ENCODE peak calls at places on chromosomes 3 and 15, in five cellular contexts. M is Daoy; Z is bronchial epithelial cell; D is colonic mucosa; X is stimulated activated CD4-positive, alpha-beta T cell treated with anti-CD3 and anti-CD28 coated beads, Interleukin-2, amount 100 ng/mL, for 48 hours. B is an unnamed sample.

GRCh38 chr15:83276661-83277060 is 7.8 kb downstream of the BNC1 start:
- DNase-seq in X (no peak), D (no peak), Z (no peak), M (no peak), B (no peak)

GRCh38 chr15:48946088-48946839 is 17.5 kb downstream of the SHC4 start:
- DNase-seq in Z (peak), X (no peak), D (no peak), M (peak), B (no peak)

GRCh38 chr3:100257601-100258000 is 3.2 kb upstream of the TBC1D23 start:
- DNase-seq in Z (no peak), D (no peak), X (no peak), M (peak), B (no peak)

GRCh38 chr15:40877691-40878090 is 3.7 kb upstream of the RHOV start:
- DNase-seq in X (no peak), D (no peak), M (no peak), Z (no peak), B (no peak)

GRCh38 chr3:88000853-88001252 is 58.0 kb downstream of the CGGBP1 start:
- DNase-seq in D (no peak), X (no peak), Z (no peak), M (peak), B (no peak)

GRCh38 chr3:49461443-49462171 is 8.5 kb upstream of the DAG1 start:
- DNase-seq in Z (peak), D (no peak), X (no peak), M (peak), B (no peak)

GRCh38 chr3:166630190-166630589 is 749.9 kb downstream of the ZBBX start:
- DNase-seq in X (no peak), D (no peak), M (no peak), Z (no peak), B (no peak)

GRCh38 chr3:178771511-178771910 is 235.3 kb downstream of the KCNMB2 start:
- DNase-seq in Z (peak), X (no peak), D (no peak), M (no peak), B (no peak)

GRCh38 chr3:84961492-84962255 is 2.9 kb downstream of the CADM2 start:
- DNase-seq in M (no peak), D (no peak), X (no peak), Z (no peak), B (no peak)

GRCh38 chr15:26358708-26359107 is 414.2 kb downstream of the GABRB3 start:
- DNase-seq in M (no peak), X (no peak), Z (no peak), D (no peak), B (no peak)

GRCh38 chr3:9916734-9917680 is at the start of gene IL17RC:
- DNase-seq in Z (peak), X (no peak), M (peak), D (peak), B (no peak)

GRCh38 chr3:130792241-130792640 is 45.6 kb upstream of the PIK3R4 start:
- DNase-seq in D (no peak), X (no peak), M (no peak), Z (no peak), B (no peak)

GRCh38 chr3:166743463-166744134 is 636.5 kb downstream of the ZBBX start:
- DNase-seq in D (no peak), Z (no peak), M (no peak), X (no peak), B (no peak)

GRCh38 chr3:64358176-64358575 is 132.9 kb upstream of the PRICKLE2 start:
- DNase-seq in Z (no peak), D (no peak), X (no peak), M (no peak), B (no peak)

GRCh38 chr3:170531557-170532335 is 54.1 kb downstream of the SLC7A14 start:
- DNase-seq in M (no peak), X (no peak), Z (no peak), D (no peak), B (no peak)

GRCh38 chr3:19060404-19060803 is 87.9 kb upstream of the KCNH8 start:
- DNase-seq in Z (peak), D (no peak), X (no peak), M (no peak), B (no peak)

GRCh38 chr3:42843730-42844713 is 31.7 kb downstream of the CYP8B1 start:
- DNase-seq in X (no peak), D (no peak), M (no peak), Z (no peak), B (no peak)

GRCh38 chr15:72936691-72937679 is 115.3 kb upstream of the NEO1 start:
- DNase-seq in M (no peak), X (no peak), Z (no peak), D (no peak), B (no peak)

GRCh38 chr3:124761250-124761796 is 31.1 kb downstream of the UMPS start:
- DNase-seq in Z (peak), D (peak), M (peak), X (peak), B (peak)

GRCh38 chr3:24220859-24221657 is 273.6 kb downstream of the THRB start:
- DNase-seq in M (peak), X (no peak), D (no peak), Z (peak), B (no peak)

GRCh38 chr3:150063237-150063636 is 92.5 kb upstream of the PFN2 start:
- DNase-seq in D (no peak), Z (no peak), X (no peak), M (no peak), B (no peak)

GRCh38 chr3:128337305-128337704 is 129.4 kb downstream of the DNAJB8 start:
- DNase-seq in M (no peak), X (no peak), Z (peak), D (no peak), B (no peak)

GRCh38 chr15:35693887-35694286 is 147.9 kb upstream of the DPH6 start:
- DNase-seq in D (no peak), X (no peak), Z (no peak), M (no peak), B (no peak)

GRCh38 chr3:23389089-23389488 is 186.0 kb downstream of the UBE2E2 start:
- DNase-seq in M (no peak), X (no peak), Z (peak), D (peak), B (no peak)

GRCh38 chr3:195139876-195140240 is 131.1 kb downstream of the XXYLT1 start:
- DNase-seq in M (peak), D (no peak), Z (peak), X (no peak), B (no peak)

GRCh38 chr3:196754215-196754937 is 14.7 kb downstream of the PAK2 start:
- DNase-seq in M (no peak), Z (no peak), D (peak), X (no peak), B (no peak)

GRCh38 chr3:103126111-103126510 is 691.3 kb downstream of the ZPLD1 start:
- DNase-seq in D (no peak), Z (no peak), X (no peak), M (no peak), B (no peak)

GRCh38 chr3:150255416-150255815 is 152.7 kb upstream of the TSC22D2 start:
- DNase-seq in Z (peak), X (no peak), M (no peak), D (no peak), B (no peak)

GRCh38 chr3:123282461-123282860 is 80.7 kb downstream of the SEC22A start:
- DNase-seq in D (no peak), M (no peak), X (no peak), Z (no peak), B (no peak)

B was measured in stimulated activated naive B cell treated with anti-CD40 and anti-IgM and Interleukin-4, amounts not matched to agents 10 μg/mL and 1 μg/mL and 100 μg/mL, for 72 hours.